ENCODE peak calls at places on chromosome 9, in seven cellular contexts. Y is fibroblast of villous mesenchyme; Q is iris pigment epithelial cell; G is RKO; K is NAMALWA; D is T-cell; L is stimulated activated CD4-positive, alpha-beta T cell treated with anti-CD3 and anti-CD28 coated beads, Interleukin-1b, Interleukin-23, amount 100 ng/mL, for 1 hour. O is an unnamed sample.

GRCh38 chr9:127979333-127980055 is 1.3 kb downstream of the EEIG1 start:
- DNase-seq in Y (peak), Q (peak), G (peak), K (peak), D (no peak), L (no peak), O (no peak)

GRCh38 chr9:93132946-93133640 is 958 bp downstream of the NINJ1 start:
- DNase-seq in Y (no peak), Q (peak), G (no peak), K (no peak), D (no peak), L (no peak), O (peak)

GRCh38 chr9:136225748-136226679 is 19.6 kb downstream of the QSOX2 start:
- DNase-seq in Y (peak), Q (peak), G (peak), K (peak), D (peak), L (peak), O (peak)

GRCh38 chr9:6829027-6829426 is 71.3 kb downstream of the KDM4C start:
- DNase-seq in Y (no peak), Q (peak), G (peak), K (peak), D (no peak), L (no peak), O (no peak)

GRCh38 chr9:5621327-5621726 is 7.6 kb upstream of the RIC1 start:
- DNase-seq in Y (peak), Q (peak), G (no peak), K (no peak), D (no peak), L (no peak), O (no peak)

GRCh38 chr9:93028448-93029006 is 30.0 kb upstream of the SUSD3 start:
- DNase-seq in Y (no peak), Q (no peak), G (no peak), K (peak), D (peak), L (peak), O (no peak)

GRCh38 chr9:15182755-15183154 is 124.3 kb downstream of the TTC39B start:
- DNase-seq in Y (peak), Q (no peak), G (no peak), K (no peak), D (no peak), L (no peak), O (no peak)

GRCh38 chr9:19155106-19155999 is 28.1 kb upstream of the PLIN2 start:
- DNase-seq in Y (peak), Q (no peak), G (no peak), K (no peak), D (no peak), L (no peak), O (no peak)

GRCh38 chr9:36572515-36573418 is at the start of gene MELK:
- DNase-seq in Y (peak), Q (peak), G (peak), K (peak), D (peak), L (peak), O (peak)

GRCh38 chr9:128107971-128108783 is 19.4 kb downstream of the PTGES2 start:
- DNase-seq in Y (no peak), Q (no peak), G (no peak), K (no peak), D (no peak), L (no peak), O (no peak)

GRCh38 chr9:130963337-130963908 is 24.4 kb upstream of the FIBCD1 start:
- DNase-seq in Y (no peak), Q (no peak), G (no peak), K (no peak), D (no peak), L (no peak), O (no peak)

GRCh38 chr9:35729700-35730485 is 2.1 kb downstream of the TLN1 start:
- DNase-seq in Y (peak), Q (peak), G (peak), K (peak), D (peak), L (no peak), O (peak)

GRCh38 chr9:136721339-136722092 is 9.1 kb downstream of the DIPK1B start:
- DNase-seq in Y (no peak), Q (peak), G (peak), K (no peak), D (no peak), L (no peak), O (peak)

GRCh38 chr9:135301271-135302263 is 178.0 kb upstream of the PPP1R26 start:
- DNase-seq in Y (no peak), Q (no peak), G (no peak), K (no peak), D (no peak), L (no peak), O (no peak)

GRCh38 chr9:75960561-75960960 is 70.1 kb downstream of the PCSK5 start:
- DNase-seq in Y (no peak), Q (no peak), G (no peak), K (no peak), D (no peak), L (no peak), O (no peak)

GRCh38 chr9:123048748-123049147 is 15.3 kb downstream of the GPR21 start:
- DNase-seq in Y (peak), Q (no peak), G (no peak), K (no peak), D (no peak), L (no peak), O (no peak)

GRCh38 chr9:10612649-10613398 is at the start of gene PTPRD:
- DNase-seq in Y (peak), Q (peak), G (no peak), K (no peak), D (no peak), L (no peak), O (peak)

GRCh38 chr9:136245194-136246150 is at the start of gene QSOX2:
- DNase-seq in Y (peak), Q (peak), G (peak), K (peak), D (peak), L (peak), O (peak)

GRCh38 chr9:18489861-18490260 is 15.9 kb downstream of the ADAMTSL1 start:
- DNase-seq in Y (peak), Q (peak), G (peak), K (no peak), D (no peak), L (no peak), O (no peak)

GRCh38 chr9:126483468-126484056 is 130.2 kb upstream of the LMX1B start:
- DNase-seq in Y (no peak), Q (no peak), G (no peak), K (no peak), D (no peak), L (no peak), O (no peak)

GRCh38 chr9:105103776-105104175 is 140.7 kb upstream of the SLC44A1 start:
- DNase-seq in Y (no peak), Q (no peak), G (peak), K (no peak), D (no peak), L (no peak), O (no peak)

GRCh38 chr9:76585487-76586459 is 126.8 kb downstream of the GCNT1 start:
- DNase-seq in Y (no peak), Q (no peak), G (no peak), K (no peak), D (no peak), L (no peak), O (no peak)

GRCh38 chr9:14692536-14692917 is 705 bp downstream of the ZDHHC21 start:
- DNase-seq in Y (peak), Q (no peak), G (peak), K (peak), D (no peak), L (no peak), O (no peak)

GRCh38 chr9:18910858-18911257 is 122.2 kb downstream of the SAXO1 start:
- DNase-seq in Y (peak), Q (peak), G (no peak), K (no peak), D (no peak), L (no peak), O (no peak)

GRCh38 chr9:19732570-19732969 is 56.3 kb downstream of the SLC24A2 start:
- DNase-seq in Y (no peak), Q (no peak), G (no peak), K (no peak), D (no peak), L (no peak), O (no peak)

GRCh38 chr9:16320338-16320902 is 550.0 kb downstream of the BNC2 start:
- DNase-seq in Y (no peak), Q (no peak), G (no peak), K (no peak), D (no peak), L (no peak), O (no peak)

GRCh38 chr9:70510157-70510770 is 95.8 kb upstream of the KLF9 start:
- DNase-seq in Y (peak), Q (no peak), G (no peak), K (peak), D (no peak), L (no peak), O (peak)

GRCh38 chr9:69469136-69469535 is 144.1 kb downstream of the ENTREP1 start:
- DNase-seq in Y (no peak), Q (no peak), G (no peak), K (no peak), D (no peak), L (no peak), O (no peak)

GRCh38 chr9:127921592-127922120 is 4.8 kb upstream of the ST6GALNAC4 start:
- DNase-seq in Y (peak), Q (peak), G (peak), K (peak), D (peak), L (no peak), O (peak)

GRCh38 chr9:126784401-126784800 is 20.4 kb upstream of the ZBTB43 start:
- DNase-seq in Y (no peak), Q (no peak), G (no peak), K (no peak), D (no peak), L (no peak), O (no peak)

GRCh38 chr9:15889555-15889954 is 336.7 kb downstream of the CCDC171 start:
- DNase-seq in Y (peak), Q (peak), G (no peak), K (no peak), D (no peak), L (no peak), O (no peak)

GRCh38 chr9:112119225-112120045 is 55.7 kb downstream of the SUSD1 start:
- DNase-seq in Y (peak), Q (peak), G (no peak), K (no peak), D (no peak), L (no peak), O (peak)

GRCh38 chr9:90948156-90948555 is 146.5 kb downstream of the SYK start:
- DNase-seq in Y (no peak), Q (no peak), G (no peak), K (no peak), D (no peak), L (no peak), O (no peak)

GRCh38 chr9:70589571-70590263 is 175.3 kb upstream of the KLF9 start:
- DNase-seq in Y (peak), Q (peak), G (no peak), K (no peak), D (no peak), L (no peak), O (no peak)

GRCh38 chr9:99073347-99073746 is 31.6 kb upstream of the TGFBR1 start:
- DNase-seq in Y (no peak), Q (no peak), G (no peak), K (no peak), D (no peak), L (no peak), O (no peak)

GRCh38 chr9:94675008-94675841 is 35.9 kb upstream of the FBP1 start:
- DNase-seq in Y (peak), Q (peak), G (no peak), K (no peak), D (no peak), L (no peak), O (no peak)

GRCh38 chr9:109652971-109653370 is 127.0 kb upstream of the PALM2AKAP2 start:
- DNase-seq in Y (peak), Q (peak), G (peak), K (no peak), D (no peak), L (no peak), O (peak)

GRCh38 chr9:85040806-85041575 is 371.5 kb downstream of the NTRK2 start:
- DNase-seq in Y (no peak), Q (no peak), G (no peak), K (no peak), D (no peak), L (no peak), O (no peak)

GRCh38 chr9:130282000-130282700 is 16.6 kb downstream of the HMCN2 start:
- DNase-seq in Y (no peak), Q (no peak), G (no peak), K (no peak), D (no peak), L (no peak), O (no peak)

O was measured in RWPE1.